ENCODE peak calls at places on chromosomes 5 and 9, in ten cellular contexts. S is A549, Q is gastrocnemius medialis, A is HL-60, L is transverse colon, U is colonic mucosa, R is adrenal gland, V is left lung, B is sigmoid colon, E is breast epithelium. O is an unnamed sample.

GRCh38 chr9:78676623-78677022 is 379.7 kb downstream of the PSAT1 start:
- DNase-seq in S (no peak), Q (no peak), A (no peak), L (no peak), U (no peak), R (no peak), V (no peak), B (no peak), E (no peak), O (no peak)

GRCh38 chr9:32136700-32137339 is 247.6 kb upstream of the ACO1 start:
- DNase-seq in S (peak; percentile 16), Q (no peak), A (no peak), L (no peak), U (no peak), R (peak; percentile 75), V (no peak), B (no peak), E (no peak), O (no peak)

GRCh38 chr5:131610198-131611063 is 24.6 kb downstream of the RAPGEF6 start:
- DNase-seq in S (peak; percentile 37), Q (no peak), A (no peak), L (no peak), U (no peak), R (no peak), V (no peak), B (no peak), E (no peak), O (no peak)

GRCh38 chr9:130451509-130452388 is 7.0 kb downstream of the ASS1 start:
- DNase-seq in S (peak; percentile 70), Q (no peak), A (no peak), L (peak; percentile 87), U (peak; percentile 91), R (peak; percentile 97), V (peak; percentile 83), B (peak; percentile 97), E (peak; percentile 90), O (peak; percentile 83)

GRCh38 chr5:123441408-123441807 is 18.2 kb upstream of the CEP120 start:
- DNase-seq in S (no peak), Q (no peak), A (no peak), L (no peak), U (no peak), R (no peak), V (no peak), B (no peak), E (no peak), O (no peak)

GRCh38 chr5:127568166-127568565 is 50.7 kb downstream of the PRRC1 start:
- DNase-seq in S (no peak), Q (no peak), A (peak; percentile 16), L (no peak), U (no peak), R (no peak), V (no peak), B (no peak), E (no peak), O (no peak)

GRCh38 chr5:26482817-26483375 is 555.5 kb downstream of the CDH9 start:
- DNase-seq in S (peak; percentile 75), Q (no peak), A (peak; percentile 32), L (no peak), U (no peak), R (peak; percentile 40), V (no peak), B (no peak), E (no peak), O (no peak)

GRCh38 chr9:115715656-115716055 is 437.9 kb upstream of the PAPPA start:
- DNase-seq in S (no peak), Q (no peak), A (no peak), L (no peak), U (no peak), R (no peak), V (no peak), B (no peak), E (no peak), O (no peak)

DNA sequence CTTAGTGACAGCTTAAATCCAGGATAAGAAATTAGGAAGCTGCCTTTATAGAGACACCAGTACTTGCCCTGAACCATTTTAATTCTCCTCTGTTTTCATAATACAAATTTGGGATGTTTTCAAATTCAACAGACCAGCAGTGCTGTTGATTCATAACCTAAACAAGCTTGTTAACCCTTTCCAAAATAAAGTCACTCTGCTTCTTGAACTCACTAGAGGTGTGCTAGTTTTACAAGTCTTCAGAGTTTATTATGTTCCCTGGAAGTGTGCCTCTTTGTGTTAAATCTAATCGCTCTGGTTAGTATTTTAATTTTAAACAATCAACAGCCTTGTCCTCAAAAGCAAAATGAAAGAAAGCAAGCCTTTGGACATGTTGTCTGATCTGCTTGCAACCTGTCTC is 255.4 kb downstream of the ARRDC3 start:
- DNase-seq in S (no peak), Q (no peak), A (no peak), L (no peak), U (no peak), R (no peak), V (no peak), B (no peak), E (no peak), O (no peak)
- H3K27ac ChIP-seq in S (peak overlapping the region; percentile 41), Q (no peak overlapping the region), A (no peak overlapping the region), L (peak overlapping the region; percentile 77), U (peak overlapping the region; percentile 66), R (peak overlapping the region; percentile 36), V (peak overlapping the region; percentile 49), B (peak overlapping the region; percentile 78), E (peak overlapping the region; percentile 86), O (no peak overlapping the region)

GRCh38 chr5:149403923-149404745 is 25.0 kb upstream of the IL17B start:
- DNase-seq in S (peak; percentile 72), Q (no peak), A (no peak), L (no peak), U (no peak), R (no peak), V (no peak), B (peak; percentile 55), E (no peak), O (no peak)

GRCh38 chr5:149405550-149406202 is 26.6 kb upstream of the IL17B start:
- DNase-seq in S (no peak), Q (no peak), A (no peak), L (no peak), U (no peak), R (peak; percentile 59), V (no peak), B (peak; percentile 76), E (no peak), O (no peak)

GRCh38 chr5:149406203-149406978 is 27.3 kb upstream of the IL17B start:
- DNase-seq in S (no peak), Q (no peak), A (no peak), L (peak; percentile 70), U (no peak), R (no peak), V (peak; percentile 71), B (peak; percentile 99), E (peak; percentile 67), O (peak; percentile 68)

GRCh38 chr5:149406979-149407306 is 27.9 kb upstream of the IL17B start:
- DNase-seq in S (no peak), Q (no peak), A (no peak), L (no peak), U (no peak), R (no peak), V (no peak), B (no peak), E (no peak), O (no peak)

DNA sequence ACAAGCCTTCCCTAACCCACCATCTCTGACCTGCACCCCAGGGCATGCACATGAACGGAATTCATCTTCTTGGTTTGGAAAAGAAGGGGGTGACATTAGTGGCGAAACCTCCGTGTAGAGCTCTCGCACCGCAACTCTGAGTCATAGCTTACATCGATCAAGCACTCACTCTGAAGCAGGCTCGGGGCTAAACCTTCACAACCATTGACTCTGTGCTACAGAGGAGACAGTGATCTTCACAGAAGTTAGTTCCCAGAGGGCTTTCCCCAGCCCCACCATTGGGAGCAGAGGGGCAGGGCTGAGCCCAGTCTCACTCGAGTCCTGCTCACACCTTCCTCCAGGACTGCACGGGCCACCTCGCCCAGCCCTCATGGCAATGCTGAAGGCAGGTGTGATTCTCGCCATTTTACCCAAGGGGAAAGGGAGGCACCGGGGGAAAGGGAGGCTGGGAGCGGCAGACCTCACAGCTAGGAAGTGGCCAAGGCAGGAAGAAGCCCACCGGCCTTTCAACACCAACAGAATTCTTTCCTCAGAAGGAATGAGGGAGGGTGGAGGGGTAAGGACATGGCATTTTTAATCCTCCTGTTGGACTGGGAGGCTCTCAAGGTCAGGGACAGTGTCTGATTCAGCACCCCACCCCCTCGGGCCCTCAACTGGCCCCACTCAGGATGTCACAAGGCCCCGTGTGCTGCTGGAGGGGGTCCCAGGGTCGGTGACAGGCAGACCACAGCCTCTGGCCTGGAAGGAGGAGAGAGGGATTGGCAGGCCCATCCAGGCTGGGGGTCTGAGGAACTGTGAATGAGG is 25.9 kb upstream of the IL17B start:
- DNase-seq in S (peak; percentile 50), Q (no peak), A (no peak), L (no peak), U (no peak), R (peak; percentile 67), V (no peak), B (peak; percentile 74), E (no peak), O (no peak)
- TF ChIP-seq CTCF in S (no peak), Q (no peak), A (no peak), L (no peak), U (no peak), R (no peak), V (no peak), B (no peak), E (no peak), O (no peak)

GRCh38 chr5:15375557-15375956 is 124.4 kb upstream of the FBXL7 start:
- DNase-seq in S (no peak), Q (no peak), A (no peak), L (no peak), U (no peak), R (no peak), V (no peak), B (no peak), E (no peak), O (no peak)

GRCh38 chr5:15376088-15376487 is 123.9 kb upstream of the FBXL7 start:
- DNase-seq in S (no peak), Q (no peak), A (no peak), L (no peak), U (no peak), R (no peak), V (no peak), B (no peak), E (no peak), O (no peak)

GRCh38 chr5:15376803-15377202 is 123.2 kb upstream of the FBXL7 start:
- DNase-seq in S (no peak), Q (no peak), A (no peak), L (no peak), U (no peak), R (no peak), V (no peak), B (no peak), E (no peak), O (no peak)

GRCh38 chr5:15374886-15375285 is 125.1 kb upstream of the FBXL7 start:
- DNase-seq in S (no peak), Q (no peak), A (no peak), L (no peak), U (no peak), R (no peak), V (no peak), B (no peak), E (no peak), O (no peak)

DNA sequence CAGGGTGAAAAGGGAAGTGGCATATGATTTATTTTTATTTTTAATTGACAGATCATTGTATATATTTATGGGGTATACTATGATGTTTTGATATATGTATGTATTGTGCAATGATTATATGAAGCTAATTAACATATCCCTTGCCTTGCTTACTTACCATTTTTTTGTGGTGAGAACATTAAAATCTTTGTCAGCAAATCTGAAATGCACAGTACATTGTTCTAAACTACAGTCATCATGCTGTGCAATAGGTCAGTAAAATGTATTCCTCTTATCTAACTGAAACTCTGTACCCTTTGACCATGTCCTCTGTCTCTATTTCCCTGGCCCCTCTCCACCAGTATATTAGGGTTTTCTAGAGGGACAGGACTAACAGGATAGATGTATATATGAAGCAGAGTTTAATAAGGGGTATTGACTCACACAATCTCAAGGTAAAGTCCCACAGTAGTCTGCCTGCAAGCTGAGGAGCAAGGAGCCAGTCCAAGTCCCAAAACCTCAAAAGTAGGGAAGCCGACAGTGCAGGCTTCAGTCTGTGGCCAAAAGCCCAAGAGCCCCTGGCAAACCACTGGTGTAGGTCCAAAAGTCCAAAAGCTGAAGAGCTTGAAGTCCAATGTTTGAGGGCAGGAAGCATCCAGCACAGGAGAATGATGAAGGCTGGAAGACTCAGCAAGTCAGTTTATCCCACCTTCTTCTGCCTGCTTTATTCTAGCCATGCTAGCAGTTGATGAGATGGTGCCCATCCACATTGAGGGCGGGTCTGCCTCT is 122.2 kb upstream of the FBXL7 start:
- DNase-seq in S (no peak), Q (no peak), A (no peak), L (no peak), U (no peak), R (no peak), V (no peak), B (no peak), E (no peak), O (no peak)
- H3K4me3 ChIP-seq in S (no peak overlapping the region), Q (no peak overlapping the region), A (no peak overlapping the region), L (no peak overlapping the region), U (no peak overlapping the region), R (no peak overlapping the region), V (no peak overlapping the region), B (no peak overlapping the region), E (no peak overlapping the region), O (no peak overlapping the region)

DNA sequence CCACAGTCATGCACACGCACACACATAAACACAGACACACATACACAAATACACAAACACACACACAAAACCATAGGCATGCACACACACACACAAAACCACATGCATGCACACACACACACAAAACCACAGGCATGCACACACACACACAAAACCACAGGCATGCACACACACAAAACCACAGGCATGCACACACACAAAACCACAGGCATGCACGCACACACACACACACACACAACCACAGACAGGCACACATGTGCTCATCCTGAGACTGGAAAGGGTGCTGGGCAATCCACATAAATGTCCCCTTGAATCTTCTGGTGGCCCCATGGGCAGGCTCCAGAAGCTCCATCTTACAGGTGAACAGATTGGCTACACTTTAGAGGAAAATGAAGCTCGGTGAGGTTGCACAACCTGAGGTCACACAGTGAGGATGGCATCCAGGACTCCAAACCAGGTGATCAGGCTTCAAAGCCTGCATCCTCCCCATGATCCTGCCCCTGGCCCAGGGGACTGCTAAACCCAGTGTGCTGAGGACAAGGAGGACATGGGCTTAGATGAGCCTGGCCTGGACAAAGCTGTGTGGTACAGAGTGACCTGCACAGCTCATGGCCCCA is 144.8 kb downstream of the GADD45G start:
- DNase-seq in S (no peak), Q (no peak), A (no peak), L (no peak), U (no peak), R (no peak), V (no peak), B (no peak), E (no peak), O (no peak)
- H3K27ac ChIP-seq in S (no peak overlapping the region), Q (no peak overlapping the region), A (no peak overlapping the region), L (no peak overlapping the region), U (no peak overlapping the region), R (no peak overlapping the region), V (no peak overlapping the region), B (no peak overlapping the region), E (peak overlapping the region; percentile 48), O (no peak overlapping the region)